ENCODE peak calls at places on chromosome 4, in four cellular contexts. M is WERI-Rb-1, L is fibroblast of pulmonary artery, T is BJ. K is an unnamed sample.

GRCh38 chr4:78477276-78477675 is 74.3 kb upstream of the ANXA3 start:
- DNase-seq in M (no peak), L (peak), T (peak), K (peak)

GRCh38 chr4:21005647-21006046 is 305.4 kb downstream of the PACRGL start:
- DNase-seq in M (no peak), L (no peak), T (no peak), K (no peak)

GRCh38 chr4:53932784-53933183 is 131.6 kb downstream of the CHIC2 start:
- DNase-seq in M (no peak), L (peak), T (peak), K (peak)

GRCh38 chr4:101400096-101400495 is 52.8 kb upstream of the PPP3CA start:
- DNase-seq in M (no peak), L (peak), T (no peak), K (peak)

GRCh38 chr4:71487324-71487677 is 148.5 kb downstream of the SLC4A4 start:
- DNase-seq in M (no peak), L (no peak), T (no peak), K (no peak)

GRCh38 chr4:128424524-128425195 is 137.0 kb upstream of the PGRMC2 start:
- DNase-seq in M (no peak), L (peak), T (no peak), K (no peak)

GRCh38 chr4:8269535-8270417 is at the start of gene HTRA3:
- DNase-seq in M (no peak), L (peak), T (no peak), K (no peak)

GRCh38 chr4:111717916-111718315 is 427.3 kb upstream of the FAM241A start:
- DNase-seq in M (no peak), L (no peak), T (no peak), K (peak)

GRCh38 chr4:54440394-54441223 is 211.5 kb downstream of the PDGFRA start:
- DNase-seq in M (no peak), L (peak), T (no peak), K (no peak)

GRCh38 chr4:34720563-34720962 is 1523.8 kb downstream of the ARAP2 start:
- DNase-seq in M (no peak), L (peak), T (no peak), K (no peak)

GRCh38 chr4:115678425-115678941 is 565.1 kb upstream of the NDST4 start:
- DNase-seq in M (no peak), L (no peak), T (no peak), K (no peak)

GRCh38 chr4:170124391-170124790 is 34.6 kb upstream of the AADAT start:
- DNase-seq in M (no peak), L (no peak), T (no peak), K (no peak)

DNA sequence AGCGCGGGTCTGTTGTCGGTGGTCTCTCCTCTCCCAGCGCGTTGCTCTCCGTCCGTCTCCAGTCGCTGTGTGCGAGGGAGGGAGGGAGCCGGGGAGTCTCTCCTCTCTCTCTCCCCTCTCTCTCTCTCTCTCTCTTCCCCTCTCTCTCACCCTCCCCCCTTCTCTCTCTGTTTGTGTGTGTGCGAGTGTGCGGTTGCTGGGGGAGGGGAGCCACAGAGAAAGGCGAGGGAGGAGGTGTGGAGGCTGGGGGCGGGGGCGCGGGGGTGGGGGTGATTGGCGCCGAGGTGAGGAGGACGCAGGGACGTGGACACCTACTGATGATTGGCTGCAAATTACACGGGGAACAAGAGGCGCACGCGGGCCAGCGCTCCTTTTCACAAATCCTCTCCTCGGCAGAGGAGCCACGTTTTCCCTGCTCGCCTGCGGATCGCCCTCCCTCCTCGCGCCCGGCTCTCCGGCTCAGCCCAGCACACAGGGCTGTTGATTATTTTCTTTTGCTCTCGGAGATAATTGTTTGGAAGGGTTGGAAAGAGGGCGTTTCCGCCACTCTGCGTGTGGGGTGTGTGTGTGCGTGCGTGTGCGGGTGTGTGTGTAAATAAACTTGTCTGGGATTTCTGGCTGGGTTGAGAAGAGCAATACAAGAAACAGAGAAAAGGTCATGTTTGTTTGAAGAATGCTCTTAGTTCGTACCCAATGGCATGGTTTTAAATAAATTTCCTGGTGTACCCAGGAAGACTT is at the start of gene CXXC4:
- DNase-seq in M (peak), L (peak), T (no peak), K (peak)
- H3K4me3 ChIP-seq in M (peak), L (peak), T (peak), K (peak)

DNA sequence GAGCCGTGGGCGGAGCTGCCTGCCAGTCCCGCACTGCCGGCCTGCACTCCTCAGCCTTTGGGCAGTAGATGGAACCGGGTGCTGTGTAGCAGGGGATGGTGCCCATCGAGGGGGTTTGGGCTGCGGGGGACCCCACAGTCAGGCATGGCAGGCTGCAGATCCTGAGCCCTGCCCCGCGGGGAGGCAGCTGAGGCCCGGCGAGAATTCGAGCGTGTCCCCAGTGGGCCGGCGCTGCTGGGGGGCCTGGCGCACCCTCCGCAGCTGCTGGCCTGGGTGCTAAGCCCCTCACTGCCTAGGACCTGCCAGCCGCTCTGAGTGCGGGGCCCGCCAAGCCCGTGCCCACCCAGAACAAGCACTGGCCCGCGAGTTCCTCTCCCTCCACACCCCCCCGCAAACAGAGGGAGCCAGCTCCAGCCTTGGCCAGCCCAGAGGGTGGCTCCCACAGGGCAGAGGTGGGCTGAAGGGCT is 391.5 kb downstream of the SPOCK3 start:
- DNase-seq in M (no peak), L (no peak), T (no peak), K (no peak)
- H3K4me3 ChIP-seq in M (no peak), L (no peak), T (no peak), K (no peak)

GRCh38 chr4:161203865-161204264 is 959.9 kb downstream of the FSTL5 start:
- DNase-seq in M (no peak), L (no peak), T (no peak), K (no peak)

DNA sequence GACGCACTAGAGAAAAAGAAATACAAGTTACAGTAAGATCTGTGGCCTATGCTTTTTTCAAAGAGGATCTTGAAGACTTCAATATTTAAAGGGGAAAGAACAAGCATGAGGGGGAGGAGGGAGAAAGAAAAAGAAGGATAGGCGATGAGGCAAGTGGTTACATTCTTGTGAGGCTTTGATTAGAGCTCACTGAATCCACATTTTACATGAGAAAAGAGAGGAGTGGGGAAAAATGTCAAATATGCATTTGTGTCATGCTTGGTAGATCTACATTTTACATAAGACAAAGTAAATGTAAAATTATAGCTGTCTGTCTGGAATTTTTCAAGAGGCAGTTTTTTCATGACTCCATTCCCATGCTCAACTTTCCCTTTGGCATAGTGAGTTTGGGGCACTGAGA is 965.9 kb downstream of the FSTL5 start:
- DNase-seq in M (no peak), L (no peak), T (no peak), K (no peak)
- H3K4me3 ChIP-seq in M (no peak), L (no peak), T (no peak), K (no peak)

GRCh38 chr4:93828830-93829530 is 427 bp downstream of the ATOH1 start:
- DNase-seq in M (peak), L (no peak), T (no peak), K (no peak)
- H3K4me3 ChIP-seq in M (peak), L (peak), T (no peak), K (peak)

DNA sequence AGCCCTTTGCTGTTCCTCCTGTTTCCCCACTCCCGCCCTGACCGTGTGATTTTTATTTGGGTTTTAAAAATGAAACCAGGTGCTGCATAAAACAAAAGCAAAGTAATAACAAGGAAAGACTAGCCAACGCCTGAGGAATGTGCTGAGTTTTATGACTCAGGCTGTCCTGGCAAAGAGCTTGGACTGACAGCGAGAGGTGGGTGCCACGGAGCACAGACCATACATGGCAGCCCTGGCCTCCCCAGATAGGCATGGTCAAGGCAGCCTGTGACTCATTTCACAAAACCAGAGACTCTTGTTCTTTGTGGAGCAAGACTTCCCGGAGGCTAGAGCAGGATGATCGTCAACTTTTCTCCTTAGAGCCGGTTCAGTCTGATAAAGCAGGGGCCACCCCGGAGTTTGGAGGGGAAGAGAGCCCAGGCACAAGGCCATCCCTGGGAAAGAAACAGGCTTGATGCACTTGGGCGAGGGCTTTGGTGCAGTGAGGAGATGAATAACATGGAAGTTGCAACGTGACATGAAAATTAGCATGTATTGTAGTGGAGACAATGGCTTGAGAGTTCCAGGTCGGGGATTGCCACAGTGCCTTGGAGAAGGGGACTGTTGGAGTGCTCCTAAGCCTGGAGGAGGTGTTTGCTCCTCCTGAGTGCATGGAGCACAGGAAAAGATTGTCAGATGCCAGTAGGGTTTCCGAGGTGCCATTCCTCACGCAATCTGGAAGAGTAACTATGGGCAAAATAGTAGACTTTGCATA is 54.8 kb downstream of the C4orf51 start:
- DNase-seq in M (no peak), L (peak), T (peak), K (peak)
- H3K4me3 ChIP-seq in M (no peak), L (peak), T (peak), K (peak)